ENCODE peak calls at places on chromosomes 12 and 14, in four cellular contexts. D, L, Z and K are unnamed samples. For H3K4me1, the result is how much of the 10 kb centered on the place peaks cover.

GRCh38 chr12:15532364-15532977 is 210.2 kb downstream of the PTPRO start:
- DNase-seq in D (peak), Z (peak), L (peak), K (peak)

GRCh38 chr12:13436696-13437391 is 240.3 kb downstream of the EMP1 start:
- DNase-seq in Z (peak), L (no peak), D (peak), K (peak)

GRCh38 chr12:6662602-6662905 is 365 bp downstream of the ING4 start:
- DNase-seq in L (no peak), Z (no peak), D (no peak), K (no peak)

GRCh38 chr12:39426636-39427245 is 16.2 kb downstream of the KIF21A start:
- DNase-seq in L (no peak), Z (no peak), D (no peak), K (peak)

GRCh38 chr12:25352078-25352918 is 101.6 kb upstream of the KRAS start:
- DNase-seq in D (no peak), Z (no peak), L (no peak), K (no peak)

GRCh38 chr14:76654573-76654955 is 106.7 kb upstream of the VASH1 start:
- DNase-seq in Z (no peak), D (no peak), L (no peak), K (no peak)

GRCh38 chr14:37791384-37792036 is 196.1 kb downstream of the TTC6 start:
- DNase-seq in D (no peak), L (no peak), Z (no peak), K (no peak)

GRCh38 chr12:52529417-52529816 is 9.2 kb upstream of the KRT5 start:
- DNase-seq in Z (no peak), D (no peak), L (no peak), K (no peak)

GRCh38 chr12:2297658-2298057 is 244.9 kb downstream of the CACNA1C start:
- DNase-seq in L (no peak), D (no peak), Z (no peak), K (no peak)

GRCh38 chr14:21070610-21071224 is 613 bp downstream of the ARHGEF40 start:
- DNase-seq in Z (peak), D (peak), L (no peak), K (peak)

GRCh38 chr14:21068521-21069387 is 1.4 kb upstream of the ARHGEF40 start:
- DNase-seq in Z (peak), L (peak), D (peak), K (peak)

DNA sequence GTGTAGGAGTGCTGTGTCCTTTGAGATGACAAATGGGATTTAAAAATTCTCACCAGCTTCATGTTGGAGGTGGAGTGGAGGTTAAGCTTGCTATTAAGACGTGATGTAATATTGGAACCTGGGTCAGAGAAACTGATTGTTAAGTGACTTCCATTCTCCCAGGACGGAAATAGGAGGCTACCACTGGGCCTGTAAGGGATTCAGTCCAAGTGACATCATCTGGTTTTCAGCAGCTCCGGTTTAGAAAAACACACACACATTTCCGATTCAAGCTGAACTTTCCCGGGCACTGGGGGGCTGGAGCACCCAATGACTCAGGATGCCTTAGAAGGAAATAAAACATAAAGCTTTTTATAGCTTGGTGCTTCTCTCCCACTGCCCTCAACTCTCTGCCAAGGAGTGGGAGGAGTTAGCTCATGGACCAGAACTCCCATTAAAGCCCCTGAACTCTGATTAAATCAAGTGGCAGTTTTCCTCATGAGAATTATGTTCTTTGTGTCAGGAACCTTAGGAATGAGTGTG is 12.4 kb downstream of the CALM1 start:
- DNase-seq in Z (no peak), L (peak), D (peak), K (no peak)
- H3K4me1 ChIP-seq in Z (under half), L (under half), D (under half), K (under half)

GRCh38 chr14:50321009-50321660 is 9.0 kb downstream of the DMAC2L start:
- DNase-seq in L (peak), D (peak), Z (peak), K (peak)
- H3K4me3 ChIP-seq in L (peak), D (peak), Z (no peak), K (no peak)

GRCh38 chr14:70889555-70889954 is 17.7 kb upstream of the PCNX1 start:
- DNase-seq in L (no peak), Z (no peak), D (no peak), K (no peak)

GRCh38 chr14:70893062-70893841 is 14.0 kb upstream of the PCNX1 start:
- DNase-seq in D (no peak), Z (no peak), L (no peak), K (no peak)

GRCh38 chr14:70893842-70894237 is 13.4 kb upstream of the PCNX1 start:
- DNase-seq in D (no peak), L (no peak), Z (no peak), K (no peak)

GRCh38 chr14:70890842-70891442 is 16.3 kb upstream of the PCNX1 start:
- DNase-seq in D (peak), Z (peak), L (no peak), K (no peak)

DNA sequence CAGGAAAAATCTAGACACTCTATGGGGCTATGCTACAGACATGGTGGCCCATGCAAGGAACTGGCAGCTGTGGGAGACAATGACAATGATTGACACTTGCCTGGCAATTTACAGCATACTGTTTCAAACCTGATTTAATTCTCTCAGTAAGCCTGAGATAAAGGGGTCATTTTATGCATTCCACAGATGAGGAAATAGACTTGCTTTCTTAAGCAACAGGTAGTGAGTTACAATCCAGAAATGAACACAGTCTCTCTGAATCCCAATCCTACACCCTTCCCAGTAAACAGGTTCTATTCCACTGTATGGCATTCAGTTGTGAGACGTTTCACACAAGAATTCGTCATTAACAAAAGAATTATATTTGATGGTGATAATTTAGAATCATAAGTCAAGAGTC is 15.5 kb upstream of the PCNX1 start:
- DNase-seq in Z (no peak), L (no peak), D (no peak), K (no peak)
- H3K4me1 ChIP-seq in Z (under half), L (under half), D (under half), K (under half)

DNA sequence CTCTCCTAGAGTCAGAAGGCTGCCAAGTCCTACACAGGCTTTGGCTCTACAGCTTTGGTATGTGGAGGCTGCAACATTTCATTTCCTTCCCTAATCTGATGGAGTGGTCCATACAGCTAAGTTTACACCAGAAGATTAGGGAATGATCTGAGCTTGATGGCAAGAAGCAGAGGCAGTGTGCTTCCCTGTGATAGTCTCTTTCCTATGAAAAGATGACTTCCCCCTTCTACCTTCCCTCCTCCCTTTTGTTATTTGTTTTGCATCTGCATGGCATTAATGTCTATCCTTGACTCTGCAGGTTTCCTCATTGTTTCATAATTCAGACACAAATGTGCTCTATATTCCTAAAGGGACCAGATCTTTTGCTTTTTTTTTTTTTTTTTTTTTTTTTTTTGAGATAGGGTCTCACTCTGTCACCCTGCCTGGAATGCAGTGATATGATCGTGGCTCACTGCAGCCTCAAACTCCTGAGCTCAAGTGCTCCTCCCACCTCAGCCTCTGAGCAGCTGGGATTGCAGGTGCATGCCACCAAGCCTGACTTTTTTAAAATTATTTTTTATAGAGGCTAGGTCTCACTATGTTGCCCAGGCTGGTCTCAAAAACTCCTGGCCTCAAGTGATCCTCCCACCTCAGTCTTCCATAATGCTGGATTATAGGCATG is 76.3 kb downstream of the GRIP1 start:
- DNase-seq in L (no peak), D (no peak), Z (no peak), K (no peak)
- H3K4me3 ChIP-seq in L (no peak), D (no peak), Z (no peak), K (no peak)